ENCODE peak calls at places on chromosomes 4 and X, in six cellular contexts. W is stimulated activated CD4-positive, alpha-beta T cell treated with anti-CD3 and anti-CD28 coated beads, Interleukin-4, amount 100 ng/mL, for 4 hours; D is fibroblast of mammary gland; Z is lower leg skin; B is transverse colon; H is C1 segment of cervical spinal cord. N is an unnamed sample.

GRCh38 chrX:55039471-55039870 is 8.7 kb upstream of the ALAS2 start:
- DNase-seq in B (no peak), W (no peak), D (peak; percentile 32), H (no peak), Z (no peak), N (no peak)

GRCh38 chrX:40169193-40170086 is 71.7 kb upstream of the BCOR start:
- DNase-seq in H (no peak), D (no peak), W (peak; percentile 75), Z (no peak), B (peak; percentile 80), N (peak; percentile 68)

GRCh38 chr4:48127231-48127881 is 6.7 kb downstream of the TXK start:
- DNase-seq in H (no peak), B (no peak), Z (no peak), W (no peak), D (no peak), N (no peak)

GRCh38 chr4:36900446-36900987 is 344.0 kb upstream of the NWD2 start:
- DNase-seq in Z (no peak), B (no peak), W (no peak), H (no peak), D (no peak), N (no peak)

GRCh38 chr4:26030260-26030667 is 116.2 kb downstream of the SMIM20 start:
- DNase-seq in D (no peak), H (no peak), B (no peak), Z (no peak), W (no peak), N (no peak)

GRCh38 chr4:143358923-143359694 is 22.4 kb downstream of the GAB1 start:
- DNase-seq in H (no peak), W (no peak), B (peak; percentile 78), Z (no peak), D (peak; percentile 60), N (no peak)

GRCh38 chr4:4477391-4477790 is 64.5 kb downstream of the STX18 start:
- DNase-seq in B (no peak), H (no peak), W (no peak), Z (no peak), D (peak; percentile 53), N (no peak)

GRCh38 chr4:76449824-76450223 is 14.8 kb downstream of the SHROOM3 start:
- DNase-seq in D (no peak), H (no peak), B (no peak), Z (no peak), W (no peak), N (no peak)

GRCh38 chr4:107906458-107907100 is 24.8 kb upstream of the CYP2U1 start:
- DNase-seq in D (no peak), W (no peak), B (no peak), H (no peak), Z (no peak), N (no peak)

GRCh38 chr4:148196168-148196567 is 246.0 kb downstream of the NR3C2 start:
- DNase-seq in B (no peak), H (no peak), D (no peak), Z (no peak), W (no peak), N (no peak)

GRCh38 chrX:49919617-49920016 is 2.8 kb upstream of the CLCN5 start:
- DNase-seq in H (no peak), B (peak; percentile 22), D (peak; percentile 45), Z (no peak), W (peak; percentile 1), N (peak; percentile 6)

GRCh38 chrX:135484636-135485289 is 35.7 kb upstream of the INTS6L start:
- DNase-seq in D (peak; percentile 51), Z (no peak), W (peak; percentile 1), B (no peak), H (no peak), N (no peak)

GRCh38 chr4:37803348-37803973 is 23.0 kb upstream of the PGM2 start:
- DNase-seq in H (no peak), D (peak; percentile 72), Z (no peak), B (no peak), W (no peak), N (no peak)

GRCh38 chrX:112738347-112739033 is 58.8 kb upstream of the LHFPL1 start:
- DNase-seq in H (no peak), W (no peak), Z (no peak), B (no peak), D (peak; percentile 22), N (no peak)

GRCh38 chr4:75800972-75801371 is 76.6 kb downstream of the USO1 start:
- DNase-seq in B (no peak), Z (no peak), H (no peak), W (no peak), D (no peak), N (no peak)

GRCh38 chrX:13149702-13150101 is 105.3 kb upstream of the FAM9C start:
- DNase-seq in W (no peak), Z (no peak), H (no peak), D (no peak), B (no peak), N (no peak)

GRCh38 chr4:141027421-141027820 is 105.8 kb downstream of the RNF150 start:
- DNase-seq in D (peak; percentile 56), W (no peak), B (no peak), H (no peak), Z (no peak), N (no peak)

GRCh38 chr4:139484861-139485311 is 31.0 kb downstream of the RAB33B start:
- DNase-seq in H (no peak), D (no peak), B (no peak), W (no peak), Z (no peak), N (no peak)

GRCh38 chr4:57303012-57303751 is 193.0 kb upstream of the IGFBP7 start:
- DNase-seq in H (no peak), B (no peak), D (peak; percentile 2), W (no peak), Z (no peak), N (no peak)

GRCh38 chrX:17174671-17175070 is 200.3 kb upstream of the NHS start:
- DNase-seq in W (no peak), D (no peak), Z (no peak), H (peak; percentile 2), B (no peak), N (no peak)

GRCh38 chr4:113064244-113064643 is 14.8 kb downstream of the ANK2 start:
- DNase-seq in W (no peak), Z (no peak), H (no peak), B (no peak), D (no peak), N (no peak)

GRCh38 chrX:40346379-40346778 is 234.4 kb upstream of the ATP6AP2 start:
- DNase-seq in D (no peak), Z (no peak), B (no peak), H (no peak), W (no peak), N (no peak)

GRCh38 chr4:54100607-54101189 is 735 bp downstream of the GSX2 start:
- DNase-seq in W (no peak), B (no peak), D (no peak), Z (no peak), H (no peak), N (no peak)

GRCh38 chr4:41747230-41748055 is 1.1 kb downstream of the PHOX2B start:
- DNase-seq in W (no peak), B (no peak), D (no peak), Z (no peak), H (no peak), N (no peak)

GRCh38 chr4:66108898-66109297 is 438.6 kb upstream of the EPHA5 start:
- DNase-seq in Z (no peak), W (no peak), B (no peak), H (no peak), D (no peak), N (no peak)

N was measured in activated T-helper 9 cell treated with anti-CD3 and anti-CD28 coated beads, Interleukin-2, amount 50 U/mL, for 16 hours.